ENCODE peak calls at places on chromosomes 13 and 19, in five cellular contexts. One of them, this sample, is unnamed.

GRCh38 chr19:55585658-55586339 is 5.2 kb upstream of the ZNF579 start:
- DNase-seq in sciatic nerve: peak
- DNase-seq in NCI-H774: peak
- DNase-seq in esophagus squamous epithelium: no peak
- DNase-seq in HT1080: no peak
- DNase-seq in this sample: peak

GRCh38 chr13:39952244-39953233 is 297.1 kb downstream of the COG6 start:
- DNase-seq in sciatic nerve: no peak
- DNase-seq in NCI-H774: no peak
- DNase-seq in esophagus squamous epithelium: no peak
- DNase-seq in HT1080: peak
- DNase-seq in this sample: peak

GRCh38 chr13:109725297-109725696 is 61.1 kb downstream of the IRS2 start:
- DNase-seq in sciatic nerve: no peak
- DNase-seq in NCI-H774: no peak
- DNase-seq in esophagus squamous epithelium: no peak
- DNase-seq in HT1080: no peak
- DNase-seq in this sample: no peak

GRCh38 chr19:16160943-16161560 is 12.3 kb downstream of the CIB3 start:
- DNase-seq in sciatic nerve: no peak
- DNase-seq in NCI-H774: no peak
- DNase-seq in esophagus squamous epithelium: no peak
- DNase-seq in HT1080: peak
- DNase-seq in this sample: peak

GRCh38 chr19:8489591-8490394 is 12.6 kb downstream of the PRAM1 start:
- DNase-seq in sciatic nerve: no peak
- DNase-seq in NCI-H774: no peak
- DNase-seq in esophagus squamous epithelium: no peak
- DNase-seq in HT1080: no peak
- DNase-seq in this sample: no peak

GRCh38 chr19:40581531-40581930 is 4.9 kb downstream of the SHKBP1 start:
- DNase-seq in sciatic nerve: no peak
- DNase-seq in NCI-H774: no peak
- DNase-seq in esophagus squamous epithelium: no peak
- DNase-seq in HT1080: no peak
- DNase-seq in this sample: no peak

GRCh38 chr13:41384749-41385503 is 72.4 kb upstream of the RGCC start:
- DNase-seq in sciatic nerve: no peak
- DNase-seq in NCI-H774: no peak
- DNase-seq in esophagus squamous epithelium: no peak
- DNase-seq in HT1080: no peak
- DNase-seq in this sample: peak

GRCh38 chr13:54676526-54677113 is 1648.0 kb downstream of the OLFM4 start:
- DNase-seq in sciatic nerve: no peak
- DNase-seq in NCI-H774: no peak
- DNase-seq in esophagus squamous epithelium: no peak
- DNase-seq in HT1080: no peak
- DNase-seq in this sample: no peak

GRCh38 chr19:36225219-36225892 is 10.4 kb downstream of the ZNF146 start:
- DNase-seq in sciatic nerve: no peak
- DNase-seq in NCI-H774: no peak
- DNase-seq in esophagus squamous epithelium: no peak
- DNase-seq in HT1080: peak
- DNase-seq in this sample: peak

GRCh38 chr19:3042545-3043267 is 13.6 kb upstream of the TLE2 start:
- DNase-seq in sciatic nerve: no peak
- DNase-seq in NCI-H774: no peak
- DNase-seq in esophagus squamous epithelium: no peak
- DNase-seq in HT1080: no peak
- DNase-seq in this sample: no peak

GRCh38 chr13:98215508-98215907 is 38.4 kb upstream of the RNF113B start:
- DNase-seq in sciatic nerve: no peak
- DNase-seq in NCI-H774: no peak
- DNase-seq in esophagus squamous epithelium: no peak
- DNase-seq in HT1080: no peak
- DNase-seq in this sample: no peak

GRCh38 chr13:60679928-60680693 is 283.1 kb downstream of the TDRD3 start:
- DNase-seq in sciatic nerve: no peak
- DNase-seq in NCI-H774: no peak
- DNase-seq in esophagus squamous epithelium: no peak
- DNase-seq in HT1080: peak
- DNase-seq in this sample: no peak

GRCh38 chr13:85194482-85194881 is 604.7 kb downstream of the SLITRK6 start:
- DNase-seq in sciatic nerve: no peak
- DNase-seq in NCI-H774: no peak
- DNase-seq in esophagus squamous epithelium: no peak
- DNase-seq in HT1080: no peak
- DNase-seq in this sample: no peak

GRCh38 chr13:113117956-113118327 is 4.7 kb upstream of the F10 start:
- DNase-seq in sciatic nerve: peak
- DNase-seq in NCI-H774: no peak
- DNase-seq in esophagus squamous epithelium: no peak
- DNase-seq in HT1080: no peak
- DNase-seq in this sample: no peak

GRCh38 chr13:93338906-93339305 is 112.3 kb downstream of the GPC6 start:
- DNase-seq in sciatic nerve: no peak
- DNase-seq in NCI-H774: no peak
- DNase-seq in esophagus squamous epithelium: no peak
- DNase-seq in HT1080: no peak
- DNase-seq in this sample: no peak

GRCh38 chr13:114019367-114019766 is 45.5 kb upstream of the C13orf46 start:
- DNase-seq in sciatic nerve: no peak
- DNase-seq in NCI-H774: no peak
- DNase-seq in esophagus squamous epithelium: no peak
- DNase-seq in HT1080: peak
- DNase-seq in this sample: peak

GRCh38 chr13:49711218-49711863 is 20.1 kb upstream of the EBPL start:
- DNase-seq in sciatic nerve: no peak
- DNase-seq in NCI-H774: no peak
- DNase-seq in esophagus squamous epithelium: no peak
- DNase-seq in HT1080: peak
- DNase-seq in this sample: peak

GRCh38 chr13:42968906-42969305 is 23.1 kb downstream of the EPSTI1 start:
- DNase-seq in sciatic nerve: no peak
- DNase-seq in NCI-H774: no peak
- DNase-seq in esophagus squamous epithelium: no peak
- DNase-seq in HT1080: no peak
- DNase-seq in this sample: no peak